ENCODE peak calls at places on chromosomes 7 and 10, in four cellular contexts. One of them, this sample, is unnamed.

GRCh38 chr7:85021090-85021704 is 165.7 kb downstream of the SEMA3D start:
- DNase-seq in HepG2: no peak
- DNase-seq in GM12878: no peak
- DNase-seq in H1: no peak
- DNase-seq in this sample: no peak

GRCh38 chr7:80729586-80730320 is 91.3 kb downstream of the CD36 start:
- DNase-seq in HepG2: no peak
- DNase-seq in H1: no peak
- DNase-seq in GM12878: no peak
- DNase-seq in this sample: no peak

GRCh38 chr7:129914536-129915272 is 38.1 kb downstream of the UBE2H start:
- DNase-seq in H1: peak; percentile 22
- DNase-seq in GM12878: no peak
- DNase-seq in HepG2: no peak
- DNase-seq in this sample: no peak

GRCh38 chr7:123535517-123535916 is 1.1 kb upstream of the IQUB start:
- DNase-seq in H1: no peak
- DNase-seq in GM12878: no peak
- DNase-seq in HepG2: no peak
- DNase-seq in this sample: no peak

GRCh38 chr7:129684777-129685176 is 73.3 kb downstream of the NRF1 start:
- DNase-seq in GM12878: no peak
- DNase-seq in H1: no peak
- DNase-seq in HepG2: peak; percentile 23
- DNase-seq in this sample: no peak

GRCh38 chr10:129417164-129417563 is 49.9 kb upstream of the MGMT start:
- DNase-seq in H1: no peak
- DNase-seq in GM12878: no peak
- DNase-seq in HepG2: peak; percentile 17
- DNase-seq in this sample: no peak

GRCh38 chr7:7512861-7513597 is 22.6 kb downstream of the COL28A1 start:
- DNase-seq in GM12878: no peak
- DNase-seq in H1: no peak
- DNase-seq in HepG2: no peak
- DNase-seq in this sample: no peak

GRCh38 chr10:73992899-73993788 is 4.8 kb upstream of the VCL start:
- DNase-seq in HepG2: no peak
- DNase-seq in GM12878: no peak
- DNase-seq in H1: no peak
- DNase-seq in this sample: no peak

GRCh38 chr7:73969991-73970390 is 58.0 kb upstream of the ELN start:
- DNase-seq in HepG2: no peak
- DNase-seq in H1: peak; percentile 8
- DNase-seq in GM12878: no peak
- DNase-seq in this sample: no peak

GRCh38 chr10:73917566-73918305 is 6.8 kb downstream of the PLAU start:
- DNase-seq in H1: no peak
- DNase-seq in HepG2: no peak
- DNase-seq in GM12878: no peak
- DNase-seq in this sample: no peak

GRCh38 chr7:124840435-124840834 is 74.8 kb upstream of the GPR37 start:
- DNase-seq in HepG2: peak; percentile 7
- DNase-seq in H1: no peak
- DNase-seq in GM12878: no peak
- DNase-seq in this sample: no peak

GRCh38 chr7:146894927-146895326 is 778.3 kb downstream of the CNTNAP2 start:
- DNase-seq in GM12878: no peak
- DNase-seq in H1: no peak
- DNase-seq in HepG2: no peak
- DNase-seq in this sample: no peak

GRCh38 chr10:13945760-13946460 is 359.1 kb downstream of the PRPF18 start:
- DNase-seq in GM12878: no peak
- DNase-seq in H1: no peak
- DNase-seq in HepG2: no peak
- DNase-seq in this sample: no peak

GRCh38 chr10:76082232-76082631 is 650.8 kb downstream of the LRMDA start:
- DNase-seq in GM12878: no peak
- DNase-seq in HepG2: no peak
- DNase-seq in H1: no peak
- DNase-seq in this sample: no peak

GRCh38 chr10:95333997-95334792 is 43.4 kb upstream of the PDLIM1 start:
- DNase-seq in H1: no peak
- DNase-seq in HepG2: no peak
- DNase-seq in GM12878: no peak
- DNase-seq in this sample: no peak

GRCh38 chr10:100340948-100341847 is 5.8 kb upstream of the SCD start:
- DNase-seq in GM12878: no peak
- DNase-seq in H1: no peak
- DNase-seq in HepG2: peak; percentile 77
- DNase-seq in this sample: no peak

GRCh38 chr10:11759347-11759746 is 17.2 kb downstream of the ECHDC3 start:
- DNase-seq in GM12878: no peak
- DNase-seq in HepG2: no peak
- DNase-seq in H1: no peak
- DNase-seq in this sample: no peak

GRCh38 chr10:5434017-5434753 is 21.8 kb downstream of the NET1 start:
- DNase-seq in GM12878: no peak
- DNase-seq in HepG2: peak; percentile 41
- DNase-seq in H1: no peak
- DNase-seq in this sample: no peak

GRCh38 chr7:17030559-17030958 is 148.8 kb upstream of the AGR3 start:
- DNase-seq in GM12878: no peak
- DNase-seq in H1: no peak
- DNase-seq in HepG2: no peak
- DNase-seq in this sample: no peak

GRCh38 chr7:112149734-112150133 is 56.5 kb downstream of the DOCK4 start:
- DNase-seq in H1: no peak
- DNase-seq in HepG2: no peak
- DNase-seq in GM12878: no peak
- DNase-seq in this sample: no peak

GRCh38 chr10:104209575-104210198 is 22.5 kb downstream of the CFAP43 start:
- DNase-seq in H1: peak; percentile 48
- DNase-seq in GM12878: no peak
- DNase-seq in HepG2: peak; percentile 27
- DNase-seq in this sample: peak; percentile 32

GRCh38 chr7:65827366-65827765 is 45.5 kb upstream of the VKORC1L1 start:
- DNase-seq in GM12878: no peak
- DNase-seq in HepG2: no peak
- DNase-seq in H1: no peak
- DNase-seq in this sample: no peak

GRCh38 chr7:33040803-33041516 is 21.6 kb downstream of the NT5C3A start:
- DNase-seq in GM12878: peak; percentile 89
- DNase-seq in H1: no peak
- DNase-seq in HepG2: no peak
- DNase-seq in this sample: no peak

GRCh38 chr10:111083222-111084095 is 6.6 kb downstream of the ADRA2A start:
- DNase-seq in H1: peak; percentile 27
- DNase-seq in HepG2: no peak
- DNase-seq in GM12878: no peak
- DNase-seq in this sample: no peak

GRCh38 chr7:155371331-155371883 is 73.7 kb downstream of the INSIG1 start:
- DNase-seq in HepG2: no peak
- DNase-seq in H1: peak; percentile 64
- DNase-seq in GM12878: no peak
- DNase-seq in this sample: no peak

GRCh38 chr7:82105463-82105862 is 335.6 kb upstream of the HGF start:
- DNase-seq in HepG2: no peak
- DNase-seq in GM12878: no peak
- DNase-seq in H1: no peak
- DNase-seq in this sample: no peak

GRCh38 chr10:124342136-124342820 is 76.4 kb downstream of the OAT start:
- DNase-seq in HepG2: no peak
- DNase-seq in H1: no peak
- DNase-seq in GM12878: no peak
- DNase-seq in this sample: no peak

GRCh38 chr7:115869811-115870210 is 160.8 kb downstream of the TFEC start:
- DNase-seq in HepG2: no peak
- DNase-seq in GM12878: no peak
- DNase-seq in H1: no peak
- DNase-seq in this sample: no peak

GRCh38 chr7:38682602-38683001 is 51.4 kb upstream of the AMPH start:
- DNase-seq in H1: no peak
- DNase-seq in HepG2: no peak
- DNase-seq in GM12878: no peak
- DNase-seq in this sample: no peak

GRCh38 chr7:102432476-102433318 is 678 bp upstream of the ORAI2 start:
- DNase-seq in GM12878: no peak
- DNase-seq in H1: no peak
- DNase-seq in HepG2: no peak
- DNase-seq in this sample: no peak

GRCh38 chr7:95396136-95397032 is at the start of gene PON3:
- DNase-seq in H1: peak; percentile 56
- DNase-seq in HepG2: peak; percentile 68
- DNase-seq in GM12878: no peak
- DNase-seq in this sample: no peak

GRCh38 chr7:157404002-157404401 is 67.2 kb downstream of the DNAJB6 start:
- DNase-seq in GM12878: no peak
- DNase-seq in H1: no peak
- DNase-seq in HepG2: no peak
- DNase-seq in this sample: no peak

GRCh38 chr10:133399123-133399601 is 5.2 kb downstream of the MTG1 start:
- DNase-seq in GM12878: no peak
- DNase-seq in H1: no peak
- DNase-seq in HepG2: no peak
- DNase-seq in this sample: no peak

GRCh38 chr10:70426835-70427234 is 14.6 kb downstream of the NODAL start:
- DNase-seq in H1: no peak
- DNase-seq in GM12878: no peak
- DNase-seq in HepG2: no peak
- DNase-seq in this sample: no peak
- H3K36me3 ChIP-seq in H1: peaks cover 6% of the 10 kb centered on the region
- H3K36me3 ChIP-seq in GM12878: peaks cover 5% of the 10 kb centered on the region
- H3K36me3 ChIP-seq in HepG2: peaks cover 29% of the 10 kb centered on the region
- H3K36me3 ChIP-seq in this sample: peaks cover 78% of the 10 kb centered on the region

DNA sequence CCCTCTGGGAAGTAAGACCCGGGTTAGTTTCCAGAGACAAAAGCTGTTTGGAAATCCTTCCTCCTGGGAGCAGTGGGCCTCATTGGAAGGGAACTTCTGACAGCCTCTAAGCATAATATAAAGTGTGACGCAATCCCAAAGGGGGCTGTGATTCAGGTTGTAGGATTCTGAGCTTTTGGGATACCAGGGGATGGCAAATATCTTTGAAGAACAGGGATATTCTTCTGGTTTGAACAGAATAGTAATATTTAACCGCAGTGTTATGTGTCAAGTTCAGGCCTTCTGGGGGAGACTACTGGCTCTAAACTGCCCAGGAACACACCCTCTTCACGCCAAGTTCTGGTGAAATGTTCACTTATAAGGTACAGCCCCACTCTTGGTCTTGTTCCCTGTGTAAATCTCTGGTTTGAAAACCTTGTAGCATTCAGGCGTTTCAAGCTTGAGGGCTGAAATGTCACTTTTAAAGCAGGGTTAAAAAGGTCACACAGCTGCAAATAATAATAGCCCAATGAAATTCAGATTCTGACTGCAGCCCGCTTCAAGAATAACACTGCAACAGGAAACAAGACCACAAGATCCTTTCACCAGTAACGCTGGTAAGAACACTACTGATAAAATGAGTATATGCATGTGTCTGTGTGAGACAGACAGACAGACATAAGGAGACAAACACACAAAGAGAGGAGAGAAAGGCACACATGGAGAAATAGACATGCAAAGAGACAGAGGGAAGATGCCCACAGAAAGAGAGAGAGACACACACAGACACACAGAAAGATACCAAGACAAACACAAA is 69.0 kb downstream of the CREB5 start:
- DNase-seq in GM12878: peak; percentile 85
- DNase-seq in HepG2: no peak
- DNase-seq in H1: no peak
- DNase-seq in this sample: peak; percentile 8
- H3K4me1 ChIP-seq in GM12878: peaks cover 41% of the 10 kb centered on the region
- H3K4me1 ChIP-seq in HepG2: no peaks in the 10 kb centered on the region
- H3K4me1 ChIP-seq in H1: peaks cover 22% of the 10 kb centered on the region
- H3K4me1 ChIP-seq in this sample: peaks cover 4% of the 10 kb centered on the region

GRCh38 chr7:100580466-100581283 is 5.3 kb downstream of the LRCH4 start:
- DNase-seq in HepG2: no peak
- DNase-seq in GM12878: no peak
- DNase-seq in H1: no peak
- DNase-seq in this sample: no peak
- TF ChIP-seq SUZ12 in HepG2: no peak
- TF ChIP-seq SUZ12 in GM12878: no peak
- TF ChIP-seq SUZ12 in H1: no peak
- TF ChIP-seq SUZ12 in this sample: no peak

GRCh38 chr7:75637854-75638606 is 100.7 kb downstream of the HIP1 start:
- DNase-seq in HepG2: no peak
- DNase-seq in GM12878: no peak
- DNase-seq in H1: no peak
- DNase-seq in this sample: no peak

GRCh38 chr7:75642810-75643486 is 95.8 kb downstream of the HIP1 start:
- DNase-seq in H1: peak; percentile 85
- DNase-seq in GM12878: peak; percentile 39
- DNase-seq in HepG2: peak; percentile 46
- DNase-seq in this sample: no peak

GRCh38 chr7:75639893-75640600 is 98.7 kb downstream of the HIP1 start:
- DNase-seq in H1: peak; percentile 83
- DNase-seq in HepG2: no peak
- DNase-seq in GM12878: no peak
- DNase-seq in this sample: no peak

GRCh38 chr7:75638607-75639070 is 100.1 kb downstream of the HIP1 start:
- DNase-seq in GM12878: no peak
- DNase-seq in H1: peak; percentile 67
- DNase-seq in HepG2: no peak
- DNase-seq in this sample: no peak

GRCh38 chr7:75639071-75639892 is 99.5 kb downstream of the HIP1 start:
- DNase-seq in HepG2: no peak
- DNase-seq in GM12878: no peak
- DNase-seq in H1: peak; percentile 87
- DNase-seq in this sample: peak; percentile 54
- H3K36me3 ChIP-seq in HepG2: no peaks in the 10 kb centered on the region
- H3K36me3 ChIP-seq in GM12878: no peaks in the 10 kb centered on the region
- H3K36me3 ChIP-seq in H1: peaks cover under 1% of the 10 kb centered on the region
- H3K36me3 ChIP-seq in this sample: peaks cover 14% of the 10 kb centered on the region

DNA sequence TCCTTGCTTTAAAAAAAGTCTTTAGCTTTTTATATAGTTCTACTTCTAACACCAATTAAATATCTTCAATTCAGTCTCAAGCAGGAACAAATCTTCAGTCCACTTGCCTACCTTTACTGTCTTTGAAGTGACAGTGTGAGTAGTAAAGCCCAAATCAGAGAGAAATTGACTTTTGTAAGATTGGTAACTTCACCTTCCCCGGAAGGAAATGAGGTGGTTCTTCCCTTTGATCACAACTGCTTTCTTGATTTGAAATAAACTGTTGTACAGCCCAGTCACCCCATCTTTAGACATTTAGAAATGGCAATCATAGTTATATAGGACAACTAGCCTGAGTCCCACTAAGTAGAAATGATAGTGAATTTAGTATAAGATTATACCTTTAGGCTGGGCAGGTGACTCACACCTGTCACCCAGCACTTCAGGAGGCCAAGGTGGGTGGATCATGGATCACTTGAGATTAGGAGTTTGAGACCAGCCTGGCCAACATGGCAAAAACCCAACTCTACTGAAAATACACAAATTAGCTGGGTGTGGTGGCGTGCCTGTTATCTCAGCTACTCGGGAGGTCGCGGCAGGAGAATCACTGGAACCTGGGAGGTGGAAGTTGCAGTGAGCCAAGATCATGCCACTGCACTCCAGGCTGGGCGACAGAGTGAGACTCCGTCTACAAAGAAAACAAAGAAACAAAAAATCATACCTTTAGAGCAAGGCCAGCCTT is 4.7 kb downstream of the FAS start:
- DNase-seq in HepG2: no peak
- DNase-seq in H1: no peak
- DNase-seq in GM12878: no peak
- DNase-seq in this sample: no peak
- H3K4me1 ChIP-seq in HepG2: peaks cover 19% of the 10 kb centered on the region
- H3K4me1 ChIP-seq in H1: no peaks in the 10 kb centered on the region
- H3K4me1 ChIP-seq in GM12878: peaks cover 19% of the 10 kb centered on the region
- H3K4me1 ChIP-seq in this sample: no peaks in the 10 kb centered on the region

This sample was measured in NT2/D1.